ENCODE peak calls at places on chromosomes 3 and 15, in six cellular contexts. X, F, V, S, Q and U are unnamed samples.

GRCh38 chr3:126971891-126972351 is 11.0 kb upstream of the PLXNA1 start:
- DNase-seq in X (no peak), S (peak), Q (no peak), F (no peak), V (no peak), U (no peak)

GRCh38 chr3:30042274-30042859 is 564.0 kb upstream of the TGFBR2 start:
- DNase-seq in S (peak), F (peak), Q (peak), V (peak), X (peak), U (peak)

GRCh38 chr3:117616213-117616612 is 906.6 kb downstream of the TUSC7 start:
- DNase-seq in V (no peak), Q (no peak), S (no peak), F (no peak), X (no peak), U (no peak)

GRCh38 chr3:118029049-118029448 is 1005.6 kb downstream of the IGSF11 start:
- DNase-seq in F (no peak), X (no peak), V (no peak), S (no peak), Q (no peak), U (no peak)

GRCh38 chr3:45693941-45694521 is 4.8 kb downstream of the SACM1L start:
- DNase-seq in S (no peak), X (peak), F (no peak), V (no peak), Q (no peak), U (no peak)

GRCh38 chr3:171967137-171967783 is 72.1 kb upstream of the FNDC3B start:
- DNase-seq in Q (no peak), F (no peak), X (peak), V (no peak), S (no peak), U (peak)

GRCh38 chr3:188207941-188208750 is 54.2 kb downstream of the LPP start:
- DNase-seq in S (peak), V (no peak), F (no peak), Q (no peak), X (no peak), U (no peak)

GRCh38 chr3:132135628-132136333 is 101.0 kb upstream of the CPNE4 start:
- DNase-seq in X (peak), F (no peak), V (no peak), S (no peak), Q (no peak), U (peak)

GRCh38 chr3:188706176-188706575 is 465.6 kb upstream of the TPRG1 start:
- DNase-seq in F (no peak), V (no peak), X (no peak), S (no peak), Q (no peak), U (no peak)

GRCh38 chr3:189988854-189989253 is 131.8 kb downstream of the P3H2 start:
- DNase-seq in Q (no peak), X (no peak), V (no peak), S (no peak), F (no peak), U (no peak)

GRCh38 chr3:74135808-74136207 is 478.7 kb downstream of the CNTN3 start:
- DNase-seq in S (no peak), F (no peak), Q (no peak), X (no peak), V (no peak), U (no peak)

GRCh38 chr3:40780341-40780800 is 255.6 kb downstream of the ZNF621 start:
- DNase-seq in Q (no peak), F (peak), S (peak), X (peak), V (no peak), U (peak)

GRCh38 chr3:58094657-58095056 is 86.4 kb downstream of the FLNB start:
- DNase-seq in X (no peak), F (no peak), V (no peak), S (no peak), Q (no peak), U (no peak)

GRCh38 chr3:186022931-186023330 is 85.1 kb upstream of the TRA2B start:
- DNase-seq in Q (no peak), S (no peak), F (no peak), X (no peak), V (no peak), U (no peak)

GRCh38 chr3:190076601-190077444 is 43.9 kb downstream of the P3H2 start:
- DNase-seq in X (peak), V (no peak), F (peak), S (peak), Q (no peak), U (peak)

GRCh38 chr3:107064445-107065060 is 312.7 kb upstream of the CCDC54 start:
- DNase-seq in X (peak), F (peak), S (peak), V (peak), Q (peak), U (peak)

GRCh38 chr3:151969026-151969658 is 95.7 kb downstream of the SUCNR1 start:
- DNase-seq in Q (no peak), V (no peak), F (no peak), X (no peak), S (no peak), U (no peak)

GRCh38 chr3:52537726-52538421 is 1.5 kb downstream of the UQCC5 start:
- DNase-seq in F (no peak), X (no peak), S (no peak), Q (no peak), V (no peak), U (no peak)

GRCh38 chr3:24365168-24365567 is 129.5 kb downstream of the THRB start:
- DNase-seq in Q (peak), X (peak), V (no peak), S (peak), F (peak), U (peak)

GRCh38 chr3:57078366-57079220 is 18.1 kb downstream of the SPATA12 start:
- DNase-seq in V (peak), Q (peak), F (peak), S (peak), X (peak), U (no peak)

GRCh38 chr3:157906627-157907026 is 199.6 kb downstream of the SHOX2 start:
- DNase-seq in X (no peak), S (no peak), F (no peak), Q (no peak), V (no peak), U (no peak)

GRCh38 chr3:87349833-87350232 is 73.4 kb upstream of the POU1F1 start:
- DNase-seq in V (no peak), Q (no peak), F (no peak), X (no peak), S (no peak), U (no peak)

GRCh38 chr15:67836477-67836876 is 3.4 kb downstream of the RNU6-1 start:
- DNase-seq in V (peak), X (peak), Q (peak), F (peak), S (no peak), U (no peak)

GRCh38 chr3:187913617-187914033 is 168.4 kb upstream of the BCL6 start:
- DNase-seq in V (no peak), X (no peak), F (no peak), Q (no peak), S (no peak), U (no peak)

GRCh38 chr3:135869439-135870105 is 96.0 kb upstream of the PPP2R3A start:
- DNase-seq in Q (no peak), X (no peak), S (no peak), V (no peak), F (no peak), U (no peak)

GRCh38 chr3:43285644-43286043 is 696 bp upstream of the SNRK start:
- DNase-seq in X (peak), F (peak), Q (peak), S (peak), V (no peak), U (no peak)

GRCh38 chr3:183377307-183377959 is 51.0 kb downstream of the MCF2L2 start:
- DNase-seq in Q (no peak), S (no peak), F (no peak), V (no peak), X (no peak), U (no peak)

GRCh38 chr3:50625879-50626182 is 8.9 kb downstream of the MAPKAPK3 start:
- DNase-seq in X (no peak), V (no peak), Q (no peak), F (no peak), S (no peak), U (no peak)

GRCh38 chr3:51581529-51581928 is 43.0 kb downstream of the RAD54L2 start:
- DNase-seq in Q (no peak), V (no peak), X (peak), F (no peak), S (no peak), U (no peak)

GRCh38 chr3:37668431-37668830 is 193.2 kb upstream of the CTDSPL start:
- DNase-seq in F (peak), Q (no peak), S (no peak), V (no peak), X (peak), U (no peak)

GRCh38 chr3:99159220-99159762 is 257.8 kb upstream of the DCBLD2 start:
- DNase-seq in F (no peak), Q (no peak), V (no peak), X (no peak), S (no peak), U (no peak)

GRCh38 chr15:73368301-73369072 is at the start of gene HCN4:
- DNase-seq in V (no peak), F (no peak), S (no peak), X (peak), Q (no peak), U (no peak)

GRCh38 chr3:123419156-123419849 is 29.6 kb downstream of the ADCY5 start:
- DNase-seq in F (no peak), V (no peak), S (no peak), Q (no peak), X (no peak), U (no peak)

GRCh38 chr3:184594386-184595035 is 32.9 kb downstream of the EPHB3 start:
- DNase-seq in Q (no peak), V (no peak), S (no peak), F (no peak), X (no peak), U (no peak)

GRCh38 chr3:189632238-189632637 is 1.0 kb downstream of the TP63 start:
- DNase-seq in V (no peak), F (no peak), X (no peak), S (no peak), Q (no peak), U (no peak)

GRCh38 chr3:37590328-37591079 is 271.2 kb upstream of the CTDSPL start:
- DNase-seq in F (no peak), V (no peak), Q (no peak), X (peak), S (no peak), U (no peak)